ENCODE peak calls at places on chromosomes 2 and 18, in eight cellular contexts. I is suprapubic skin, N is left lung, L is heart left ventricle, B is brain microvascular endothelial cell, F is lung, J is choroid plexus epithelial cell, H is ovary. W is an unnamed sample.

GRCh38 chr18:14942275-14942674 is 194.3 kb downstream of the ANKRD30B start:
- DNase-seq in J (no peak), L (no peak), F (no peak), N (no peak), I (no peak), H (no peak), B (no peak), W (no peak)

GRCh38 chr18:33558529-33558928 is 19.5 kb upstream of the ASXL3 start:
- DNase-seq in L (no peak), H (no peak), J (no peak), F (no peak), N (no peak), I (no peak), B (no peak), W (no peak)

GRCh38 chr18:65748321-65748720 is 2.5 kb upstream of the CDH7 start:
- DNase-seq in H (no peak), B (no peak), N (no peak), F (no peak), J (no peak), I (no peak), L (no peak), W (no peak)

GRCh38 chr2:232465061-232465460 is 9.1 kb downstream of the ALPI start:
- DNase-seq in F (no peak), I (no peak), N (no peak), B (no peak), H (no peak), L (no peak), J (no peak), W (no peak)

GRCh38 chr18:37335337-37335736 is 230.3 kb downstream of the CELF4 start:
- DNase-seq in N (no peak), B (no peak), J (peak; percentile 20), H (no peak), I (no peak), L (no peak), F (no peak), W (no peak)

GRCh38 chr2:45674035-45674791 is 22.7 kb downstream of the PRKCE start:
- DNase-seq in F (no peak), J (no peak), N (no peak), B (no peak), I (no peak), H (no peak), L (no peak), W (peak; percentile 18)

GRCh38 chr2:205107810-205108209 is 562.5 kb downstream of the PARD3B start:
- DNase-seq in F (no peak), L (no peak), B (no peak), N (no peak), J (no peak), H (no peak), I (no peak), W (no peak)

GRCh38 chr2:232498452-232498851 is 10.8 kb upstream of the ECEL1 start:
- DNase-seq in N (no peak), L (no peak), I (no peak), J (no peak), B (no peak), H (no peak), F (no peak), W (no peak)

GRCh38 chr2:69196327-69197117 is 183.5 kb downstream of the ANTXR1 start:
- DNase-seq in H (no peak), I (peak; percentile 74), B (peak; percentile 90), J (peak; percentile 96), N (no peak), F (no peak), L (no peak), W (peak; percentile 71)

GRCh38 chr2:199405241-199405640 is 52.5 kb downstream of the SATB2 start:
- DNase-seq in J (peak; percentile 51), L (no peak), F (no peak), B (no peak), I (no peak), N (no peak), H (no peak), W (peak; percentile 47)

GRCh38 chr2:170271340-170271739 is 93.4 kb downstream of the MYO3B start:
- DNase-seq in I (no peak), F (no peak), N (no peak), B (no peak), J (peak; percentile 8), L (no peak), H (no peak), W (no peak)

GRCh38 chr2:2942906-2943305 is 434.7 kb downstream of the EIPR1 start:
- DNase-seq in I (no peak), B (no peak), N (no peak), F (no peak), J (no peak), L (no peak), H (no peak), W (no peak)

GRCh38 chr2:177721815-177722552 is 329.4 kb downstream of the AGPS start:
- DNase-seq in B (no peak), H (no peak), J (no peak), I (no peak), F (no peak), N (no peak), L (no peak), W (no peak)

GRCh38 chr2:217413193-217413592 is 553.3 kb upstream of the TNP1 start:
- DNase-seq in L (no peak), J (peak; percentile 47), N (no peak), B (no peak), F (no peak), H (no peak), I (no peak), W (no peak)

GRCh38 chr2:226440119-226440917 is 359.3 kb downstream of the IRS1 start:
- DNase-seq in I (no peak), J (no peak), B (no peak), L (no peak), N (no peak), F (no peak), H (no peak), W (peak; percentile 55)

GRCh38 chr2:48927355-48927754 is 171.8 kb upstream of the LHCGR start:
- DNase-seq in H (no peak), B (no peak), F (no peak), J (no peak), I (no peak), N (no peak), L (no peak), W (no peak)
- TF ChIP-seq CTCF in H (no peak), B (no peak), F (no peak), J (no peak), I (no peak), N (no peak), L (no peak), W (no peak)

GRCh38 chr2:160401895-160402294 is 91.7 kb downstream of the RBMS1 start:
- DNase-seq in J (no peak), I (no peak), B (no peak), N (no peak), L (no peak), H (no peak), F (no peak), W (no peak)

GRCh38 chr2:160402997-160403979 is 90.3 kb downstream of the RBMS1 start:
- DNase-seq in B (no peak), I (no peak), N (no peak), J (no peak), H (no peak), L (no peak), F (no peak), W (no peak)

GRCh38 chr2:160399880-160400279 is 93.7 kb downstream of the RBMS1 start:
- DNase-seq in I (no peak), J (no peak), L (no peak), N (no peak), B (no peak), F (no peak), H (no peak), W (no peak)

GRCh38 chr2:160405077-160405865 is 88.3 kb downstream of the RBMS1 start:
- DNase-seq in L (no peak), B (no peak), I (no peak), H (no peak), F (no peak), J (no peak), N (no peak), W (peak; percentile 56)

GRCh38 chr2:160402498-160402897 is 91.1 kb downstream of the RBMS1 start:
- DNase-seq in L (no peak), B (no peak), N (no peak), H (no peak), J (no peak), F (no peak), I (no peak), W (no peak)
- H3K4me3 ChIP-seq in L (no peak overlapping the region), B (no peak overlapping the region), N (no peak overlapping the region), H (no peak overlapping the region), J (no peak overlapping the region), F (no peak overlapping the region), I (no peak overlapping the region), W (no peak overlapping the region)

GRCh38 chr2:239146011-239146641 is 254.7 kb downstream of the HDAC4 start:
- DNase-seq in B (no peak), I (no peak), F (no peak), J (no peak), L (peak; percentile 28), H (no peak), N (peak; percentile 68), W (no peak)

GRCh38 chr2:239144713-239144999 is 256.2 kb downstream of the HDAC4 start:
- DNase-seq in F (no peak), N (no peak), I (no peak), L (no peak), H (no peak), J (no peak), B (no peak), W (no peak)

GRCh38 chr2:239145601-239146000 is 255.2 kb downstream of the HDAC4 start:
- DNase-seq in N (no peak), I (no peak), H (no peak), F (no peak), J (no peak), B (no peak), L (no peak), W (no peak)

GRCh38 chr2:239143858-239144712 is 256.7 kb downstream of the HDAC4 start:
- DNase-seq in J (peak; percentile 76), F (peak; percentile 33), H (no peak), L (peak; percentile 52), I (no peak), N (peak; percentile 57), B (peak; percentile 25), W (peak; percentile 69)

GRCh38 chr2:239145106-239145505 is 255.7 kb downstream of the HDAC4 start:
- DNase-seq in B (no peak), N (peak; percentile 69), H (no peak), L (peak; percentile 38), F (no peak), J (no peak), I (no peak), W (no peak)
- TF ChIP-seq CTCF in B (no peak), N (no peak), H (no peak), L (no peak), F (no peak), J (no peak), I (no peak), W (no peak)

DNA sequence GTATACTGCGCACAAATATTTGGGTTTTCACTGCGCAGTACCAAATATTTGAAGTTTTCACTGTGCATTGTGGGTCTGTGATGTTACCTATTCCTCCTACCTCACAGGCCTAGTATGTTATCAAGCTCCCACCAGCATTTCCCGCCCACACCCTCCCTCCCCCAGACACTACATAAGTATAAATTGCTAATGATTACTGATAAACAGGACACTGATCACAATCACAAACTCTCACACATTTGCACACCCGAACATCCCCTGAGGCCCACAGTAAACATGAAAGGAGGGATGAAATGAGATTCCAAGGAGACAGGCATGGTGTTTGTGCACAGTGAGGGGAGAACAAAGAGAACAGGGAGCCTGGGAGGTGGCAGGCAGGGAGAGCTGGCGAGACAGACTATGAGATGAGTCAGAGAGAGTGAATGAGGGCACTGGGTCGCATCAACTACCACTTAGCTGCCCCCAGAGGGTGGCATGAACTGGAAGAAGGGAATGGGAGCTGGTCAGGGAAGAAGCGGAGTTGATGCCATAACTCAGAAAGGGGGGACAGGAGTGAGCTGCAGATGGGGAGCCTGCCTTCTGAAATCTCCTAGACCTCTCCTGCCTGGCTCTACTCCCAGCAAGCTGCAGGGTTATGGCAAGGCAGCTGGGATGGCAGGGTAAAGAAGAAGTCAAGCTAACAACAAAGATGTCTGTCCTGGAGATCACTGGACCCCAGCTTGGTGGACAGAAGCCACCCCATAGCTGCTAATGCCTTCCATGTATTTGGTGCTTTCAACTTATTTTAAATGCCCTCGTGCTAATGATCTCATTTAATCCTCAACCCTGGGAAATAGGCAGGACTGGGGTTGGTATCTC is 5.2 kb downstream of the KIF3C start:
- DNase-seq in F (no peak), J (peak; percentile 26), I (no peak), H (no peak), L (no peak), B (no peak), N (no peak), W (peak; percentile 41)
- H3K4me3 ChIP-seq in F (no peak overlapping the region), J (no peak overlapping the region), I (no peak overlapping the region), H (no peak overlapping the region), L (no peak overlapping the region), B (no peak overlapping the region), N (no peak overlapping the region), W (no peak overlapping the region)